ENCODE peak calls at places on chromosome 19, in eight cellular contexts. O is NCI-H2081; H is lung; Y is fibroblast of mammary gland; K is AG09319; L is hypothalamus; R is Daoy; S is stimulated activated CD4-positive, alpha-beta T cell treated with anti-CD3 and anti-CD28 coated beads, Interleukin-4, amount 100 ng/mL, for 48 hours. V is an unnamed sample.
A peak's percentile ranks its signal among the peaks of the same experiment; 100 is the strongest.

GRCh38 chr19:29086646-29087045 is 126.3 kb downstream of the UQCRFS1 start:
- DNase-seq in K (no peak), L (no peak), H (no peak), R (no peak), S (no peak), Y (no peak), O (no peak), V (no peak)

GRCh38 chr19:2043864-2044708 is 7.0 kb downstream of the MKNK2 start:
- DNase-seq in S (no peak), K (no peak), O (no peak), Y (no peak), R (no peak), L (no peak), H (no peak), V (no peak)

GRCh38 chr19:2042485-2043268 is 8.4 kb downstream of the MKNK2 start:
- DNase-seq in H (no peak), S (no peak), R (no peak), K (no peak), L (no peak), O (no peak), Y (no peak), V (no peak)

GRCh38 chr19:51511353-51511752 is 9.8 kb upstream of the SIGLEC12 start:
- DNase-seq in O (no peak), S (no peak), Y (peak; percentile 15), L (no peak), H (no peak), R (peak; percentile 51), K (no peak), V (peak; percentile 1)

GRCh38 chr19:47377208-47377701 is 28.1 kb downstream of the DHX34 start:
- DNase-seq in R (no peak), H (no peak), L (no peak), S (no peak), Y (no peak), K (no peak), O (peak; percentile 75), V (no peak)

GRCh38 chr19:56538254-56538760 is 441 bp upstream of the ZFP28 start:
- DNase-seq in L (peak; percentile 89), O (peak; percentile 90), R (peak; percentile 93), K (peak; percentile 57), Y (peak; percentile 84), S (peak; percentile 83), H (peak; percentile 93), V (peak; percentile 79)

GRCh38 chr19:38729653-38730469 is 14.4 kb downstream of the CAPN12 start:
- DNase-seq in S (peak; percentile 87), O (peak; percentile 47), L (no peak), H (peak; percentile 74), K (no peak), Y (peak; percentile 45), R (peak; percentile 67), V (no peak)

GRCh38 chr19:51316688-51317087 is 5.2 kb downstream of the IGLON5 start:
- DNase-seq in H (no peak), L (no peak), O (no peak), Y (no peak), R (no peak), K (no peak), S (no peak), V (no peak)

GRCh38 chr19:56076413-56076998 is 44.6 kb downstream of the ZNF787 start:
- DNase-seq in L (no peak), S (peak; percentile 27), O (peak; percentile 20), R (peak; percentile 57), Y (peak; percentile 57), H (peak; percentile 65), K (peak; percentile 20), V (no peak)

GRCh38 chr19:19491321-19492025 is 23.9 kb downstream of the TSSK6 start:
- DNase-seq in H (no peak), K (no peak), L (no peak), O (no peak), Y (no peak), R (no peak), S (no peak), V (no peak)